ENCODE peak calls at places on chromosomes 12 and 14, in seven cellular contexts. N, X, F, W, H, R and V are unnamed samples.

GRCh38 chr12:101117842-101118241 is 92.2 kb downstream of the SLC5A8 start:
- DNase-seq in H (no peak), R (no peak), N (no peak), F (no peak), W (no peak), X (no peak), V (no peak)

GRCh38 chr12:101221301-101221700 is 11.3 kb upstream of the SLC5A8 start:
- DNase-seq in X (no peak), F (peak; percentile 29), N (no peak), W (no peak), R (no peak), H (no peak), V (no peak)

GRCh38 chr14:35385042-35385839 is 19.3 kb downstream of the NFKBIA start:
- DNase-seq in H (no peak), F (peak; percentile 77), N (no peak), W (no peak), R (no peak), X (no peak), V (no peak)

GRCh38 chr12:124543052-124543590 is 24.3 kb downstream of the NCOR2 start:
- DNase-seq in F (no peak), N (no peak), X (no peak), H (no peak), R (no peak), W (no peak), V (no peak)

GRCh38 chr12:92210062-92210461 is 64.4 kb upstream of the BTG1 start:
- DNase-seq in F (no peak), R (no peak), H (no peak), X (no peak), W (no peak), N (no peak), V (no peak)

GRCh38 chr12:51505363-51505762 is 80.7 kb downstream of the SLC4A8 start:
- DNase-seq in F (no peak), R (no peak), W (no peak), H (no peak), N (no peak), X (no peak), V (no peak)

GRCh38 chr14:55071870-55072640 is 20.6 kb downstream of the MAPK1IP1L start:
- DNase-seq in W (no peak), H (no peak), N (no peak), X (peak; percentile 62), R (no peak), F (no peak), V (no peak)

GRCh38 chr12:92602476-92602875 is 100.3 kb upstream of the PLEKHG7 start:
- DNase-seq in H (no peak), N (no peak), W (peak; percentile 45), F (no peak), R (peak; percentile 58), X (peak; percentile 94), V (peak; percentile 19)

GRCh38 chr12:43044241-43044640 is 454.7 kb upstream of the PRICKLE1 start:
- DNase-seq in R (no peak), N (no peak), H (no peak), F (no peak), W (no peak), X (no peak), V (no peak)

GRCh38 chr12:57772429-57773322 is at the start of gene EEF1AKMT3:
- DNase-seq in W (peak; percentile 57), F (peak; percentile 42), R (no peak), H (no peak), N (peak; percentile 45), X (peak; percentile 48), V (peak; percentile 19)

GRCh38 chr12:106249411-106250135 is 1.8 kb upstream of the CKAP4 start:
- DNase-seq in N (no peak), X (no peak), F (peak; percentile 4), H (no peak), R (no peak), W (no peak), V (no peak)

GRCh38 chr12:12327802-12328201 is 22.2 kb downstream of the MANSC1 start:
- DNase-seq in N (no peak), X (peak; percentile 35), W (peak; percentile 37), R (peak; percentile 65), F (peak; percentile 84), H (no peak), V (peak; percentile 45)

GRCh38 chr12:88036368-88036965 is 7.3 kb upstream of the C12orf50 start:
- DNase-seq in H (no peak), N (no peak), F (no peak), W (no peak), R (no peak), X (peak; percentile 51), V (no peak)

GRCh38 chr14:44846232-44846824 is 115.4 kb downstream of the KLHL28 start:
- DNase-seq in N (no peak), F (peak; percentile 76), R (peak; percentile 17), X (no peak), W (peak; percentile 34), H (no peak), V (peak; percentile 11)

GRCh38 chr12:51777457-51777856 is 71.1 kb downstream of the FIGNL2 start:
- DNase-seq in X (no peak), R (no peak), H (no peak), W (no peak), N (no peak), F (no peak), V (no peak)

GRCh38 chr12:22598763-22599161 is 26.2 kb upstream of the ETNK1 start:
- DNase-seq in X (no peak), W (no peak), F (no peak), N (no peak), R (no peak), H (no peak), V (no peak)

GRCh38 chr12:505221-505620 is 45.5 kb downstream of the B4GALNT3 start:
- DNase-seq in F (no peak), H (no peak), W (no peak), N (no peak), X (no peak), R (no peak), V (no peak)

GRCh38 chr12:102479099-102479887 is 1.1 kb downstream of the IGF1 start:
- DNase-seq in H (no peak), N (no peak), R (no peak), W (no peak), F (no peak), X (no peak), V (no peak)

GRCh38 chr12:80040075-80040738 is 59.1 kb upstream of the OTOGL start:
- DNase-seq in H (no peak), F (no peak), N (no peak), X (peak; percentile 58), W (no peak), R (no peak), V (no peak)